ENCODE peak calls at places on chromosomes 5 and 9, in five cellular contexts. D, I, E, C and R are unnamed samples. For H3K9me3, the result is how much of the 10 kb centered on the place peaks cover.

GRCh38 chr9:26725573-26725972 is 167.0 kb downstream of the CAAP1 start:
- DNase-seq in D (peak), I (peak), E (no peak), C (no peak), R (no peak)

GRCh38 chr9:114031037-114031436 is 47.1 kb downstream of the AMBP start:
- DNase-seq in D (no peak), I (no peak), E (no peak), C (no peak), R (no peak)

GRCh38 chr5:56761486-56761885 is 53.9 kb upstream of the MAP3K1 start:
- DNase-seq in D (no peak), I (no peak), E (no peak), C (no peak), R (no peak)

GRCh38 chr5:1538276-1538675 is 14.5 kb upstream of the LPCAT1 start:
- DNase-seq in D (peak), I (no peak), E (no peak), C (peak), R (no peak)

GRCh38 chr5:161498531-161498930 is 48.0 kb downstream of the GABRB2 start:
- DNase-seq in D (no peak), I (no peak), E (no peak), C (no peak), R (no peak)

GRCh38 chr5:154860123-154860522 is 1.7 kb downstream of the CNOT8 start:
- DNase-seq in D (no peak), I (peak), E (peak), C (no peak), R (no peak)

GRCh38 chr5:106415541-106415940 is 1255.2 kb downstream of the EFNA5 start:
- DNase-seq in D (no peak), I (peak), E (no peak), C (no peak), R (no peak)

GRCh38 chr5:5025774-5026406 is 114.2 kb upstream of the ADAMTS16 start:
- DNase-seq in D (no peak), I (no peak), E (no peak), C (no peak), R (no peak)

GRCh38 chr5:14513266-14513665 is 68.3 kb upstream of the OTULINL start:
- DNase-seq in D (no peak), I (peak), E (no peak), C (peak), R (no peak)

GRCh38 chr9:137953683-137954438 is 76.3 kb downstream of the CACNA1B start:
- DNase-seq in D (no peak), I (no peak), E (no peak), C (no peak), R (peak)
- H3K9me3 ChIP-seq in D (under half), I (under half), E (under half), C (under half), R (under half)

GRCh38 chr5:178530526-178530925 is 59.7 kb downstream of the COL23A1 start:
- DNase-seq in D (no peak), I (no peak), E (no peak), C (no peak), R (no peak)
- H3K9me3 ChIP-seq in D (under half), I (under half), E (under half), C (under half), R (under half)

GRCh38 chr9:100368672-100369071 is 15.9 kb upstream of the TEX10 start:
- DNase-seq in D (no peak), I (no peak), E (no peak), C (no peak), R (no peak)

GRCh38 chr9:100370064-100370723 is 17.5 kb upstream of the TEX10 start:
- DNase-seq in D (no peak), I (no peak), E (no peak), C (no peak), R (no peak)

GRCh38 chr9:100364013-100364412 is 11.3 kb upstream of the TEX10 start:
- DNase-seq in D (no peak), I (no peak), E (no peak), C (no peak), R (no peak)

DNA sequence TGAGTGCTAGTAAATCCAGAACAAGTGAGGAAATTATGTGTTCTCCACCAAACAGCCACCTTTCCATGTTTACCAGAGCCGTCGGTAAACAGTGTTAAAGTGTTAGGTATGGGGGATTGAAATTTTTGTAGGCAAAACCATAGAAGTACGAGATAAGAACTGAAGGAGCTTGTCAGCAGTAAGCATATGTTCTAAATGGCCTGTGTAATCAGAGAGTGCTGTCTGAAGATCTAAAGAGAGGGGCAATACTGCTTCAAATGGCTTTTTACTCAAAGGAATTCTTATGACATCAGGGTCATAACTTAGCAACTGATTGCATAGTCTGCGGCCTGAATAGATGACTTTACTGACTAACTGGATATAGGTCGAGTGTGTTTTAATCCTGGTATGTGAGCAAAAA is 13.4 kb upstream of the TEX10 start:
- DNase-seq in D (no peak), I (no peak), E (no peak), C (no peak), R (no peak)
- H3K9me3 ChIP-seq in D (under half), I (under half), E (under half), C (under half), R (under half)

DNA sequence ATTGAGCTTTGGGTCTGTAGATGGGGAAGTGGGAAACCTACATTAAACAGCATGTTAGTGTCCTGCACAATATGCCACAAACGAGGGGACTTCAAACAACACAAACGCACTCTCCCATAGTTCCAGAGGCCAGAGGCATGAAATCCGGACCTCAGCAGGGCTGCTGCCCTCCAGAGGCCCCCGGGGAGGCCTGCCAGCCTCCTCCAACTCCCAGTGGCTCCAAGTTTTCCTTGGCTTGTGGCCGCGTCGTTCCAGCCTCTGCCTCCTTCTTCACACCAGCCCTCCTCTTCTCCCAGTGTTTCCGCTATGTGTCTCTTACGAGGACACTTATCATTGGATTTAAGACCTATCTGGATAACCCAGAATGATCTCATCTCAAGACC is 13.3 kb upstream of the COL5A1 start:
- DNase-seq in D (peak), I (no peak), E (no peak), C (peak), R (no peak)
- H3K9me3 ChIP-seq in D (under half), I (under half), E (under half), C (under half), R (under half)

GRCh38 chr5:178421699-178422399 is 168.3 kb downstream of the COL23A1 start:
- DNase-seq in D (no peak), I (no peak), E (no peak), C (peak), R (no peak)
- H3K9me3 ChIP-seq in D (under half), I (under half), E (under half), C (under half), R (under half)

GRCh38 chr5:36899860-36900259 is 23.3 kb downstream of the NIPBL start:
- DNase-seq in D (no peak), I (no peak), E (no peak), C (no peak), R (no peak)
- H3K9me3 ChIP-seq in D (under half), I (under half), E (under half), C (under half), R (under half)

GRCh38 chr9:24059651-24060050 is 233.6 kb upstream of the ELAVL2 start:
- DNase-seq in D (no peak), I (no peak), E (no peak), C (no peak), R (no peak)
- H3K9me3 ChIP-seq in D (under half), I (under half), E (under half), C (under half), R (under half)

DNA sequence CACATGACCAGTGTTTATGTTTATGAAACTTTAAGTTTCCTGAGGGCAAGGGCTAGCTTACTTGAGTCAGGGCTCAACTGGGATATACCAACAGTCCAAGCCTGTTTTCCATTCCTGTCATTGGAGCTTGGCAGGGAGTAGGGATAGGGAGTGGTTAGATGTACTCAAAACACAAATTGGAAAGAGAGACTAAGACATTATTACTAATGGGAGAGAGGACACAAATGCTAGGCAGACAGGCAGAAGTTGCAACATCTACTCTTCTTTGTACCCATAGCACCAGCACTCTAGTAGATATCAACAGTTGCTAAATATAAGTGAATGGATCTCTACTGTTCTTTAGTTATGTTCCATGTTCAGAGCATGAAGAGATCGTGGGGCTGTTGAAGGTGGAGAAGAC is 62.8 kb downstream of the NPR3 start:
- DNase-seq in D (no peak), I (no peak), E (no peak), C (no peak), R (no peak)
- H3K9me3 ChIP-seq in D (under half), I (under half), E (under half), C (under half), R (under half)

DNA sequence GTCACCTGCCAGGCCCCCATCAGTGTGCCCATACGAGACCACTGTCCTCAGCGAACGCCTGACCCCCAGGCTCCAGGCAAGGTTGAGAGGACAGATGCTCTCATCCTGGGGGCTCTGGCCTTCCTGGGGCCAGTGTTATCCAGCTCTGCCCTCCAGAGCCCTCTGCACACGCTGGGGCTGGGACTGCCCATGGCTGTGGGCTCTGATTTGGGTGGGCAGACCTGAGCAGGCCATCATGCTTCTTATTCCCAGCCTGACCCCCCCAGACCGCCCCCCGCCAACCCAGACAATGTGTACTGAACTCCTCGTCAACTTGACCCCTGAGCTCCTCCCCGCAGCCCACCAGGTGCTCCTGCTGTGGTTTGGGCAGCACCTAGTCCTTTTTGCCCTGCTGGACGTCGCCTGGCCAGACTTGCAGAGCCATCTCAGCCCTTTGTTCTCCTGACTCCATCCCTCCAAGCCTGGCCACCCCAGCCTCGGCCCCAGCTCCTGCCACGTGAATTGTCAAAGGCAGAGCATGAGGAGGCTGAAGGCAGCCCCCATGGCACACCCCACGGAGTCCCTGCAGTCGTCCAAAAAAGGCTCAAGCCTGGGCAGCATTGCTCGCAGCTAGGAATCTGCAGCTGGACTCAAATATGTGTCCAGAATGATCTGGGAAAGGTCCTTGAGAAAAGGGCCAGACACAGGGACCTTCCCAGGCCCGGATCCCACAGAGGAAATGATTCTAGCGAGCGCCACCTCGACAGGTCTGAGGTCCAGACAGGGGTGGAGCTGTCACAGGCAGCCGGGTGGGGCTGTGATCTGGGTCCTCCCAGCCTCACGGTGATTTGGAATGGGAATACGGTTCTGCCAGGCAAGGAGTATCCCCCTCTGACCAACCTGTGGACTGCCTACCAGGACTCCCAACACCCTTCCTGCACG is 87.0 kb downstream of the ADAMTS2 start:
- DNase-seq in D (peak), I (no peak), E (no peak), C (no peak), R (peak)
- H3K9me3 ChIP-seq in D (under half), I (under half), E (under half), C (under half), R (under half)

GRCh38 chr5:164319161-164319560 is 813.7 kb downstream of the MAT2B start:
- DNase-seq in D (no peak), I (no peak), E (no peak), C (no peak), R (no peak)

GRCh38 chr5:164312801-164313200 is 807.4 kb downstream of the MAT2B start:
- DNase-seq in D (no peak), I (no peak), E (no peak), C (no peak), R (no peak)

GRCh38 chr5:164317676-164318075 is 812.3 kb downstream of the MAT2B start:
- DNase-seq in D (no peak), I (no peak), E (no peak), C (no peak), R (no peak)
- H3K9me3 ChIP-seq in D (under half), I (under half), E (under half), C (under half), R (under half)